ENCODE peak calls at places on chromosomes 7 and 10, in six cellular contexts. D is AG09309, A is fibroblast of lung, J is fibroblast of pulmonary artery, S is mucosa of descending colon, T is GM06990. H is an unnamed sample.

GRCh38 chr7:108402865-108403264 is 53.4 kb downstream of the NRCAM start:
- DNase-seq in D (no peak), A (peak), J (peak), S (no peak), T (no peak), H (no peak)

GRCh38 chr10:77685494-77685893 is 47.9 kb upstream of the KCNMA1 start:
- DNase-seq in D (no peak), A (no peak), J (no peak), S (no peak), T (no peak), H (no peak)

GRCh38 chr10:70680899-70681730 is 8.8 kb downstream of the ADAMTS14 start:
- DNase-seq in D (no peak), A (peak), J (no peak), S (no peak), T (no peak), H (no peak)

GRCh38 chr7:37831214-37831613 is 17.2 kb upstream of the NME8 start:
- DNase-seq in D (no peak), A (no peak), J (no peak), S (no peak), T (no peak), H (no peak)

GRCh38 chr10:22992621-22993020 is 64.8 kb downstream of the ARMC3 start:
- DNase-seq in D (no peak), A (no peak), J (no peak), S (no peak), T (no peak), H (no peak)

GRCh38 chr10:92688927-92689662 is 660 bp upstream of the HHEX start:
- DNase-seq in D (no peak), A (peak), J (peak), S (peak), T (peak), H (no peak)

GRCh38 chr10:11907914-11908313 is 84.8 kb downstream of the PROSER2 start:
- DNase-seq in D (no peak), A (no peak), J (no peak), S (no peak), T (no peak), H (no peak)

GRCh38 chr10:47325303-47326291 is 3.3 kb downstream of the GDF2 start:
- DNase-seq in D (no peak), A (no peak), J (no peak), S (no peak), T (no peak), H (no peak)

GRCh38 chr10:78899996-78900714 is 168.6 kb upstream of the ZMIZ1 start:
- DNase-seq in D (no peak), A (no peak), J (no peak), S (no peak), T (no peak), H (no peak)

GRCh38 chr7:111560773-111561658 is 1.3 kb downstream of the IMMP2L start:
- DNase-seq in D (no peak), A (peak), J (peak), S (no peak), T (no peak), H (peak)

GRCh38 chr7:100951172-100951571 is 1.8 kb downstream of the MUC3A start:
- DNase-seq in D (no peak), A (no peak), J (no peak), S (no peak), T (no peak), H (no peak)

GRCh38 chr10:110410329-110411046 is 87.2 kb upstream of the DUSP5 start:
- DNase-seq in D (peak), A (peak), J (peak), S (peak), T (no peak), H (peak)

GRCh38 chr10:86592413-86592812 is 61.9 kb upstream of the OPN4 start:
- DNase-seq in D (no peak), A (no peak), J (no peak), S (peak), T (no peak), H (no peak)

GRCh38 chr7:74657692-74658170 is at the start of gene GTF2I:
- DNase-seq in D (no peak), A (no peak), J (no peak), S (no peak), T (no peak), H (no peak)

GRCh38 chr7:20191044-20191867 is 25.9 kb downstream of the MACC1 start:
- DNase-seq in D (no peak), A (no peak), J (no peak), S (no peak), T (no peak), H (no peak)

GRCh38 chr7:2248984-2249694 is 7.1 kb downstream of the NUDT1 start:
- DNase-seq in D (peak), A (peak), J (peak), S (peak), T (peak), H (no peak)

GRCh38 chr10:6445671-6446278 is 134.3 kb downstream of the PRKCQ start:
- DNase-seq in D (peak), A (peak), J (peak), S (peak), T (no peak), H (no peak)

GRCh38 chr7:3250725-3251124 is 50.3 kb upstream of the SDK1 start:
- DNase-seq in D (no peak), A (no peak), J (no peak), S (no peak), T (peak), H (no peak)

GRCh38 chr7:130960208-130960988 is 226.4 kb upstream of the KLF14 start:
- DNase-seq in D (peak), A (peak), J (peak), S (no peak), T (peak), H (peak)
- H3K4me3 ChIP-seq in D (peak), A (peak), J (peak), S (no peak), T (peak), H (no peak)

GRCh38 chr10:19811517-19811916 is 4.7 kb upstream of the PLXDC2 start:
- DNase-seq in D (no peak), A (peak), J (peak), S (no peak), T (no peak), H (no peak)
- TF ChIP-seq CTCF in D (peak), A (peak), J (peak), S (peak), T (no peak), H (peak)

DNA sequence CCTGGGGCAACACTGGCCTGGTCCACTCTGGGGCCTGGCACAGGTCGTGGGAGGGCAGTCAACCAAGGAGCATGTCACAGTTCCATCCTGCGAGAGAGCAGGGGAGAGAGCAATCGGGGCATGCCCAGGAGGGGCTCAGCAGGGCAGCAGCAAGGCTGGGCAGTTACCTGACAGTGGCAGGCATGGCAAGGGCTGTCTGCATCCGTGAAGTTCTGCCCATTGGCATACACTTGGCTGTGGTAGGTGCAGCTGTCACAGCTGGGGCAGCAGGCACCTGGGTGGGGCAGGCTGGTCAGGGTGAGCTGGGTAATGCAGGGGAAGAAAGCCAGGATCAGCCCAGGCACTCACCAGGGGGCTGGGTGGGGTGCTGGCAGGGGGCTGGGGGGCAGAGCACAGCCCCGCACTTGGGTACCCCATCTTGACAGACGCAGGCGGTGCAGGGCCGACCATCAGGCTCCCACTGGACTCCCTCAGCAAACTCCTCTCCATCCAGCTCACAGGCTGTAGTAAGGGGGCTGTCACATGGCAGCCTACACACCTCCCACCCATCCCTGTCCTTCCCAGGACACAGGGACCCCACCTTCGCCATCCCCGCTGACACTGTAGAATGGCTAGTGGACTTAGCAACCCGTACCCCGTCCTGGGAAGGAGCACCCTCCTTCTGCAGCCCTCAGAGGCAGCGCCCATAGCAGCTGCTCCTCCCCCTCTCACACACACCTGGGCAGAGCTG is 17.8 kb downstream of the KCP start:
- DNase-seq in D (no peak), A (no peak), J (no peak), S (no peak), T (no peak), H (no peak)
- H3K4me3 ChIP-seq in D (no peak), A (no peak), J (no peak), S (no peak), T (no peak), H (no peak)

DNA sequence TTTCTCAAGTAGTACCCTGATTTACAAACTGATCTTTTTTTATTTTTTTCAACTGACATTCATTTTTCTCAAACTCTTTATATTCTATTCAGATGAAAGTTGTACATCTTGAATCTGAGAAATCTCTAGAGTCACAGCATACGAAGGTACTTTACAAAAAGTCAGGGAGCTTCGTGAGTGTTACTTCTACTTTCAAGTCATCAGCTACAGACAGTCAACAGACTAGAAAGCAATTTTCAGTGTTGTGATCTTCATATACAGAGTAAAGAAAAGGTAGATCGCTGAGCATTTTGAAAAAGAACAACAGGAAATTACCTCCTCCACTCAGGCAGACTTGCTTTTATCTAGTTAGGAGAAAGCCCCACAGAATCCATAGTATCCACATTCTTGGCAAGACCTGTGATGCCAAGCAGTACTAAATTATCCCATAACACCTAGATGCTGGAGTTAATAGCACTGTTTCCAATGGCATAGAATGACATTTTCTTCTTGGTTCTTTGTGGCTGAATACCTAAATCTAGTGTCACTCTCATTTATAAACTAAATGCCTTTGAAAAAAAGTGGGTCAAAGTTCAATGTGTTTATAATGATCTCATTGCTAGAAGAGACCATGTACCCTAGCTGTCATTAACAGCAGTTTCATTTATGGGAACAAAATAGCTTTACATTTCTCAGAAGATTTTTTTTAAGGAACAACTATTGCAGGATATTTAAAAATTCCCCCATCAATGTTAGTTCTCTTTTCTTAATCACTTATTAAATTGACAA is 12.0 kb upstream of the ZNF800 start:
- DNase-seq in D (no peak), A (no peak), J (no peak), S (no peak), T (no peak), H (no peak)
- TF ChIP-seq CTCF in D (no peak), A (no peak), J (no peak), S (no peak), T (no peak), H (no peak)

GRCh38 chr7:35035511-35035921 is 1.8 kb downstream of the DPY19L1 start:
- DNase-seq in D (no peak), A (peak), J (peak), S (peak), T (no peak), H (no peak)
- H3K4me3 ChIP-seq in D (peak), A (peak), J (peak), S (no peak), T (peak), H (peak)

DNA sequence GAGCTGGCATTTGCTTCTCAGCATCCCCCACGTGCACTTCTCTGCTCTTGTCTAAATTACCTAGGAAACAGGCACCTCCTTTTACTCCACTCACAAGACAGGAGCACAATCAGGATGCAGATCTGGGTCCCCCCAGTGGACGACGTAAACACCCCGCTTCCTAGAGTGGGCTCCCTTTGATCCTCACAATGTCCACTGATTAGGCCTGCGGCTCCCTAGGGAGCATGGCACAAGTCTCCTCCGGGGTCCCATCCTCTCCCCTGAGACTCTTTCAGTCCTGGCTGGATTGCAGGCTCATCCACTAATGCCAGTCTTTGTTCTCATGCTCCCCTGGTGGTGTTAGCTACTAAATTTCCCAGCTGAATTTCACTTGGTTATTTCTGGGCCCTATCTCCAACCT is 98.3 kb downstream of the GLI3 start:
- DNase-seq in D (no peak), A (no peak), J (no peak), S (no peak), T (no peak), H (no peak)
- TF ChIP-seq CTCF in D (no peak), A (no peak), J (no peak), S (no peak), T (no peak), H (peak)